ENCODE peak calls at places on chromosomes 3 and 15, in ten cellular contexts. F is WERI-Rb-1; I is gastrocnemius medialis; K is M059J; B is T-cell; P is posterior vena cava; G is H7; V is HFFc6; O is activated CD4-positive, alpha-beta T cell treated with anti-CD3 and anti-CD28 coated beads, Interleukin-2, amount 10 ng/mL, durations not matched to agents 7 days and 5 days; C is mesenchymal stem cell. T is an unnamed sample.
A peak's percentile ranks its signal among the peaks of the same experiment; 100 is the strongest.

GRCh38 chr3:155382396-155383042 is 89.0 kb upstream of the STRIT1 start:
- DNase-seq in F (peak; percentile 78), I (peak; percentile 38), K (peak; percentile 59), B (no peak), P (peak; percentile 88), G (peak; percentile 32), V (peak; percentile 52), O (no peak), C (peak; percentile 70), T (peak; percentile 33)

GRCh38 chr15:44663410-44664272 is at the start of gene SPG11:
- DNase-seq in F (peak; percentile 99), I (peak; percentile 98), K (peak; percentile 96), B (peak; percentile 96), P (peak; percentile 100), G (peak; percentile 93), V (peak; percentile 97), O (peak; percentile 99), C (peak; percentile 97), T (peak; percentile 98)

GRCh38 chr3:57694146-57694545 is 1.3 kb upstream of the DENND6A start:
- DNase-seq in F (no peak), I (no peak), K (no peak), B (no peak), P (no peak), G (no peak), V (no peak), O (no peak), C (no peak), T (no peak)

GRCh38 chr15:29860872-29861271 is 38.6 kb upstream of the TJP1 start:
- DNase-seq in F (no peak), I (no peak), K (no peak), B (no peak), P (no peak), G (no peak), V (no peak), O (no peak), C (no peak), T (peak; percentile 52)

GRCh38 chr3:113783463-113783862 is 36.6 kb downstream of the ATP6V1A start:
- DNase-seq in F (no peak), I (no peak), K (peak; percentile 96), B (no peak), P (no peak), G (no peak), V (peak; percentile 99), O (no peak), C (peak; percentile 98), T (peak; percentile 98)

GRCh38 chr3:33064929-33065328 is 32.0 kb downstream of the GLB1 start:
- DNase-seq in F (no peak), I (no peak), K (no peak), B (no peak), P (no peak), G (no peak), V (no peak), O (peak; percentile 48), C (no peak), T (no peak)

GRCh38 chr3:32951410-32951811 is at the start of gene CCR4:
- DNase-seq in F (no peak), I (no peak), K (no peak), B (peak; percentile 59), P (peak; percentile 71), G (no peak), V (no peak), O (peak; percentile 68), C (no peak), T (no peak)

GRCh38 chr15:47746516-47746915 is 29.2 kb downstream of the SEMA6D start:
- DNase-seq in F (peak; percentile 56), I (no peak), K (no peak), B (no peak), P (no peak), G (no peak), V (no peak), O (no peak), C (no peak), T (no peak)

GRCh38 chr3:13584427-13584891 is 35.5 kb downstream of the FBLN2 start:
- DNase-seq in F (no peak), I (no peak), K (no peak), B (no peak), P (peak; percentile 62), G (peak; percentile 36), V (no peak), O (no peak), C (no peak), T (no peak)

GRCh38 chr15:25172691-25173090 is 217.9 kb downstream of the SNRPN start:
- DNase-seq in F (no peak), I (no peak), K (no peak), B (no peak), P (no peak), G (no peak), V (no peak), O (no peak), C (no peak), T (no peak)

GRCh38 chr3:107430214-107431047 is 53.2 kb downstream of the CCDC54 start:
- DNase-seq in F (no peak), I (no peak), K (peak; percentile 38), B (no peak), P (no peak), G (peak; percentile 18), V (no peak), O (no peak), C (peak; percentile 62), T (peak; percentile 59)

GRCh38 chr3:11370134-11370533 is 97.9 kb downstream of the ATG7 start:
- DNase-seq in F (no peak), I (no peak), K (no peak), B (no peak), P (no peak), G (no peak), V (no peak), O (no peak), C (no peak), T (no peak)

GRCh38 chr3:172201990-172202318 is 162.6 kb downstream of the FNDC3B start:
- DNase-seq in F (no peak), I (no peak), K (peak; percentile 66), B (no peak), P (no peak), G (no peak), V (peak; percentile 23), O (no peak), C (peak; percentile 79), T (peak; percentile 90)

GRCh38 chr3:132783152-132783551 is 60.9 kb upstream of the NPHP3 start:
- DNase-seq in F (no peak), I (no peak), K (peak; percentile 73), B (no peak), P (no peak), G (peak; percentile 13), V (no peak), O (no peak), C (no peak), T (no peak)

GRCh38 chr3:156873906-156874305 is 47.8 kb downstream of the LEKR1 start:
- DNase-seq in F (no peak), I (no peak), K (no peak), B (no peak), P (no peak), G (no peak), V (no peak), O (no peak), C (no peak), T (no peak)

GRCh38 chr15:93317772-93318171 is 228.8 kb upstream of the RGMA start:
- DNase-seq in F (no peak), I (no peak), K (no peak), B (no peak), P (no peak), G (no peak), V (no peak), O (no peak), C (no peak), T (no peak)

GRCh38 chr3:31840252-31840651 is 140.8 kb downstream of the OSBPL10 start:
- DNase-seq in F (no peak), I (no peak), K (no peak), B (no peak), P (no peak), G (no peak), V (no peak), O (no peak), C (no peak), T (no peak)

GRCh38 chr15:57611119-57611518 is 19.4 kb downstream of the MYZAP start:
- DNase-seq in F (no peak), I (no peak), K (no peak), B (no peak), P (no peak), G (no peak), V (no peak), O (no peak), C (no peak), T (no peak)

GRCh38 chr15:32029409-32029861 is 880 bp upstream of the CHRNA7 start:
- DNase-seq in F (peak; percentile 72), I (no peak), K (no peak), B (no peak), P (no peak), G (peak; percentile 68), V (no peak), O (no peak), C (no peak), T (no peak)

GRCh38 chr3:47452460-47453215 is 23.1 kb downstream of the SCAP start:
- DNase-seq in F (no peak), I (no peak), K (no peak), B (no peak), P (no peak), G (no peak), V (no peak), O (no peak), C (no peak), T (no peak)

GRCh38 chr3:67461667-67462142 is 192.7 kb downstream of the SUCLG2 start:
- DNase-seq in F (peak; percentile 28), I (no peak), K (peak; percentile 7), B (no peak), P (no peak), G (no peak), V (no peak), O (no peak), C (peak; percentile 38), T (peak; percentile 57)

GRCh38 chr3:72411102-72411501 is 437.1 kb downstream of the SHQ1 start:
- DNase-seq in F (no peak), I (no peak), K (peak; percentile 1), B (no peak), P (no peak), G (no peak), V (no peak), O (no peak), C (peak; percentile 74), T (no peak)

GRCh38 chr3:52028572-52028971 is 27.8 kb downstream of the DUSP7 start:
- DNase-seq in F (no peak), I (peak; percentile 83), K (no peak), B (no peak), P (no peak), G (no peak), V (no peak), O (no peak), C (no peak), T (no peak)

GRCh38 chr3:49805884-49806701 is 3.0 kb downstream of the INKA1 start:
- DNase-seq in F (no peak), I (no peak), K (no peak), B (peak; percentile 41), P (no peak), G (peak; percentile 72), V (no peak), O (no peak), C (peak; percentile 75), T (peak; percentile 23)

GRCh38 chr3:47161983-47162694 is 1.8 kb downstream of the SETD2 start:
- DNase-seq in F (no peak), I (no peak), K (no peak), B (no peak), P (no peak), G (no peak), V (no peak), O (no peak), C (peak; percentile 11), T (peak; percentile 13)

GRCh38 chr3:45978348-45978747 is 17.3 kb downstream of the FYCO1 start:
- DNase-seq in F (no peak), I (no peak), K (no peak), B (peak; percentile 48), P (no peak), G (no peak), V (no peak), O (peak; percentile 79), C (no peak), T (no peak)

GRCh38 chr3:181952221-181952620 is 240.5 kb downstream of the SOX2 start:
- DNase-seq in F (no peak), I (no peak), K (peak; percentile 63), B (no peak), P (no peak), G (no peak), V (no peak), O (no peak), C (no peak), T (no peak)

GRCh38 chr3:182133752-182134151 is 422.0 kb downstream of the SOX2 start:
- DNase-seq in F (no peak), I (no peak), K (peak; percentile 4), B (no peak), P (no peak), G (no peak), V (no peak), O (no peak), C (peak; percentile 1), T (no peak)

T was measured in amniotic epithelial cell.